ENCODE peak calls at places on chromosome 7, in eight cellular contexts. Q, U, Y, J, A, V, F and Z are unnamed samples.

GRCh38 chr7:108515013-108515412 is 10.9 kb downstream of the PNPLA8 start:
- DNase-seq in Q (no peak), U (no peak), Y (no peak), J (no peak), A (no peak), V (no peak), F (no peak), Z (no peak)

GRCh38 chr7:134089446-134089845 is 37.7 kb upstream of the LRGUK start:
- DNase-seq in Q (no peak), U (no peak), Y (no peak), J (no peak), A (no peak), V (no peak), F (no peak), Z (no peak)

GRCh38 chr7:102322202-102322715 is 34.0 kb downstream of the SPDYE6 start:
- DNase-seq in Q (no peak), U (no peak), Y (peak; percentile 46), J (no peak), A (no peak), V (no peak), F (no peak), Z (no peak)

GRCh38 chr7:55309040-55309991 is 55.8 kb upstream of the LANCL2 start:
- DNase-seq in Q (peak; percentile 70), U (no peak), Y (no peak), J (no peak), A (no peak), V (no peak), F (peak; percentile 16), Z (no peak)

GRCh38 chr7:144256112-144256511 is 8.5 kb downstream of the OR2A7 start:
- DNase-seq in Q (no peak), U (no peak), Y (peak; percentile 68), J (no peak), A (no peak), V (no peak), F (no peak), Z (no peak)

GRCh38 chr7:156656598-156656997 is 16.0 kb downstream of the RNF32 start:
- DNase-seq in Q (no peak), U (no peak), Y (peak; percentile 59), J (no peak), A (no peak), V (no peak), F (no peak), Z (no peak)

GRCh38 chr7:142441074-142441403 is 183.2 kb upstream of the PRSS58 start:
- DNase-seq in Q (no peak), U (no peak), Y (no peak), J (no peak), A (no peak), V (no peak), F (no peak), Z (no peak)

GRCh38 chr7:43799605-43800004 is 41.1 kb downstream of the BLVRA start:
- DNase-seq in Q (no peak), U (no peak), Y (no peak), J (no peak), A (no peak), V (no peak), F (no peak), Z (no peak)

GRCh38 chr7:54788664-54789063 is 29.7 kb upstream of the SEC61G start:
- DNase-seq in Q (peak; percentile 54), U (peak; percentile 81), Y (peak; percentile 79), J (peak; percentile 87), A (peak; percentile 93), V (peak; percentile 96), F (no peak), Z (peak; percentile 51)

DNA sequence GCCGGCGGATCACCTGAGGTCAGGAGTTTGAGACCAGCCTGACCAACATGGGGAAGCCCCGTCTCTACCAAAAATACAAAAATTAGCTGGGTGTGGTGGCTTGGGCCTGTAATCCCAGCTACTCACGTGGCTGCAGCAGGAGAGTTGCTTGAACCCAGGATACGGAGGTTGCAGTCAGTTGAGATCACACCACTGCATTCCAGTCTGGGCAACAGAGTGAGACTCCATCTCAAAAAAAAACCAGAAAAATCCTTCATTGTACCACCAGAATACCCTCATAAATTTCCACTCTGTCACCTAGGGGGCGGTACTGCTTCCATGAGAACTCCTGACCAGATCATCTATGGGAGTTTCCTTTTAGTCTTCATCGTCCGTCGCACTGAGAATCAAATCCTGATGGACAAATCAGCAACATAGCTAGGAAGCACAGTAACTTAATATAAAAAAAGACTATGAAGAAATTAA is 225.8 kb upstream of the KLF14 start:
- DNase-seq in Q (no peak), U (no peak), Y (peak; percentile 69), J (peak; percentile 83), A (peak; percentile 60), V (peak; percentile 85), F (no peak), Z (no peak)
- TF ChIP-seq CTCF in Q (peak; percentile 57), U (no peak), Y (peak; percentile 69), J (peak; percentile 76), A (peak; percentile 43), V (peak; percentile 57), F (peak; percentile 14), Z (peak; percentile 61)

GRCh38 chr7:67788689-67789088 is 792.1 kb downstream of the TYW1 start:
- DNase-seq in Q (no peak), U (no peak), Y (peak; percentile 61), J (no peak), A (peak; percentile 53), V (no peak), F (no peak), Z (no peak)
- TF ChIP-seq CTCF in Q (no peak), U (no peak), Y (peak; percentile 88), J (peak; percentile 4), A (peak; percentile 31), V (no peak), F (no peak), Z (peak; percentile 3)

GRCh38 chr7:1475991-1476390 is 16.7 kb upstream of the MICALL2 start:
- DNase-seq in Q (no peak), U (no peak), Y (no peak), J (no peak), A (no peak), V (no peak), F (no peak), Z (no peak)
- TF ChIP-seq CTCF in Q (no peak), U (no peak), Y (no peak), J (no peak), A (no peak), V (no peak), F (no peak), Z (no peak)

DNA sequence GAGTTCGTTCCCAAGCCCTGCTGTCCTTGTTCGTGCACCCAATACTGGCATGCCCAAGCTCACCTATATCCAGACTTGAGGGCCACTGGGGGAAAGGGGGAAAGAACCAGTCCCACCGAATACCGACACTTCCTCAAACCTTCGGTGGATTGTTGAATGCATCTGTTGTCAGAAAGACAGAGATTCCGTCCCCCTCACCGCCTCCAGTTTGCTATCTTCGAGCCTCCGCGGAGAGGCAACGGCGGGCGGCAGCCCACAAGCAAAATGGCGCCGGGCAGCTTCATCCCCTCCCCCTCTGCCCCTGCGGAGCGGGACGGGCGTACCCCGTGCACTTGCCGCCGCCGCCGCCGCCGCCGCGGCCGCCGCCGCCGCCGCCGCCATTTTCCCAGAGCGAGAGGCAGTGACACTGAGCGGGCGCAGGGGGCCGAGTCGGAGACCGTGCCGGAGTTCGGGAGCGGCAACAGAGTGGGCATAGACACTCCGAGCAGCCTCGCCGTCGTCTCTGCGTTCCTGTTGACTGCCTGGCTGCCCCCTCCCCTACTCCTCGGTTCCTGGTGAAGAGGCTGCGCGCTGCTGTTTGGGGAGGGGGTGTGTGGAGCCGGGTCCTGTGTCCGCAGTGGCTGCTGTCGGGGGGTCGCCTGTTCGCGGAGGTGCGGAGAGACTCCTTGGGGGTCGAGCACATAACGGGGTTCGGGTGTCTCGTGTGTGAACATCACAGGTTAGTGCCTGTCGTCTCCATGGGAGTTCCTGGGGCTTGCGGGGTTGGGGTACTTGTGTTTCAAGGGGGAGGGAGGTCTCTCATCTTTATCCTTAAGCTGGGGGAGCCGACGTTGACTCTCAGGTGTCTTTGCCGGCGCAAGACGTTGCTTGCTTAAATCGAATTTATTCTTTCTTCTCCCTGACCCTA is at the start of gene KMT2E:
- DNase-seq in Q (peak; percentile 80), U (peak; percentile 92), Y (peak; percentile 97), J (peak; percentile 77), A (peak; percentile 94), V (peak; percentile 77), F (peak; percentile 91), Z (no peak)
- TF ChIP-seq CTCF in Q (no peak), U (no peak), Y (peak; percentile 44), J (peak; percentile 23), A (no peak), V (peak; percentile 20), F (no peak), Z (peak; percentile 12)

GRCh38 chr7:95723583-95724180 is 48.7 kb upstream of the DYNC1I1 start:
- DNase-seq in Q (peak; percentile 31), U (peak; percentile 58), Y (peak; percentile 84), J (peak; percentile 48), A (peak; percentile 34), V (peak; percentile 13), F (no peak), Z (peak; percentile 4)

GRCh38 chr7:95730493-95731280 is 41.7 kb upstream of the DYNC1I1 start:
- DNase-seq in Q (no peak), U (no peak), Y (no peak), J (no peak), A (no peak), V (no peak), F (no peak), Z (no peak)

GRCh38 chr7:95725170-95725569 is 47.2 kb upstream of the DYNC1I1 start:
- DNase-seq in Q (no peak), U (no peak), Y (no peak), J (no peak), A (no peak), V (no peak), F (no peak), Z (no peak)
- TF ChIP-seq CTCF in Q (no peak), U (no peak), Y (peak; percentile 64), J (no peak), A (no peak), V (no peak), F (no peak), Z (no peak)

DNA sequence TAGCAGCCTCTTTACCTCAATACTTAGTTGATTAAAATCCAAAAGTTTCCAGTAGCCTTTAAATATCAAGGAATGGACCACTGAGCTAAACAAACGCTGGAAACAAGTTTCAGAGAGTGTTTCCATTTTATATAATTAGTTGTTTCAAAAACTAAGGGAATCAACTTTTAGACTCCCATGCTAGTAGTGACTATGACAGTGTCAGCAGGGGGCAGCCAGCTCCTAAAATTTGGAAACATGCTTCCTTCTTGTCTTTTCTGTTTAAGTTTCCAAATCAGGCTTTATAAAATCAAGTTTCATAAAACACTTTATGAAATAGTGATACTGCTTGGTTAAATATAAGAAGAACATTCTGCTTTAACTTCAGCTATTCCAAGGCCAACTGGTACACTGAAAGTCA is 138.2 kb upstream of the TMEM229A start:
- DNase-seq in Q (no peak), U (no peak), Y (peak; percentile 60), J (peak; percentile 7), A (peak; percentile 46), V (peak; percentile 62), F (peak; percentile 15), Z (no peak)
- TF ChIP-seq CTCF in Q (peak; percentile 38), U (peak; percentile 46), Y (peak; percentile 70), J (peak; percentile 64), A (peak; percentile 31), V (peak; percentile 79), F (peak; percentile 54), Z (peak; percentile 44)

DNA sequence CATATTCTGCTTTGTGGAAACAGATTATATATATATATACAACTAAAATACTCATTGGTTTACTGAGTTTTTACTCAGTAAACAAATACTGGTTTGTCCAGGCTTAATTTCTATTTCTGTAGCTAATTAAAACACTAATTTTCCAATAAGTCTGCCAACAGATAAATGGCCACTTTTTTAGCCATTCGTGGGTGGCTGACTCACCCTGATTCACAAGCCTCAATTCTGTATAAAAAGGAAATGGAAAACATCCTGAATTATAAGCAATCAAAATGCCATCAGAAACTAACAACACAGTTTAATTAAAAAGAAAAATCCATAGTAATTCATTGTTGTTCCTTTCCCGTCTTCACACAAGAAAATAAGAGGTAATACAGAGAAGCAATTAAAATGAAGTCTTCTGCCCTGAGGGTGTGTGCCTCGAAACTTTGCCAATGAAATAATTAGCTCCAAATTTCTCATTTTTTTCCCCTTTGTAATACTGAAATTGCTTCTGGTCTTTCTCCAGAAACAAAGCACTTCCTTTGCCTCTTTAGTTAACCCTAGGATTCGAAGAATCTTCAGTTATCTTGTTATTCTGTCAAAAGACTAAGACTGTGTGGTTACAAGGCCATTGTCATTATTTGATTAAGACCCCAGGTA is 118.7 kb upstream of the PTN start:
- DNase-seq in Q (no peak), U (no peak), Y (no peak), J (peak; percentile 49), A (peak; percentile 77), V (peak; percentile 63), F (no peak), Z (no peak)
- TF ChIP-seq CTCF in Q (no peak), U (no peak), Y (no peak), J (no peak), A (no peak), V (no peak), F (no peak), Z (no peak)